ENCODE peak calls at places on chromosomes 4 and X, in six cellular contexts. One of them, this sample, is unnamed.

GRCh38 chrX:22958250-22958649 is 41.5 kb upstream of the DDX53 start:
- DNase-seq in HCT116: no peak
- DNase-seq in GM23338: no peak
- DNase-seq in astrocyte: no peak
- DNase-seq in fibroblast of lung: no peak
- DNase-seq in A673: no peak
- DNase-seq in this sample: no peak

GRCh38 chr4:123545569-123546122 is 149.1 kb downstream of the SPRY1 start:
- DNase-seq in GM23338: peak
- DNase-seq in fibroblast of lung: no peak
- DNase-seq in astrocyte: peak
- DNase-seq in HCT116: no peak
- DNase-seq in A673: no peak
- DNase-seq in this sample: no peak

GRCh38 chr4:128635141-128635911 is 174.2 kb upstream of the JADE1 start:
- DNase-seq in astrocyte: peak
- DNase-seq in HCT116: no peak
- DNase-seq in GM23338: no peak
- DNase-seq in fibroblast of lung: peak
- DNase-seq in A673: no peak
- DNase-seq in this sample: peak

GRCh38 chrX:148691456-148691855 is 191.0 kb downstream of the AFF2 start:
- DNase-seq in HCT116: no peak
- DNase-seq in GM23338: no peak
- DNase-seq in astrocyte: peak
- DNase-seq in A673: no peak
- DNase-seq in fibroblast of lung: no peak
- DNase-seq in this sample: no peak

GRCh38 chr4:70705856-70706461 is 15.8 kb upstream of the RUFY3 start:
- DNase-seq in HCT116: no peak
- DNase-seq in A673: no peak
- DNase-seq in GM23338: no peak
- DNase-seq in astrocyte: peak
- DNase-seq in fibroblast of lung: no peak
- DNase-seq in this sample: no peak

GRCh38 chr4:188619456-188620149 is 480.4 kb downstream of the TRIML1 start:
- DNase-seq in HCT116: no peak
- DNase-seq in fibroblast of lung: no peak
- DNase-seq in A673: no peak
- DNase-seq in GM23338: peak
- DNase-seq in astrocyte: no peak
- DNase-seq in this sample: no peak

GRCh38 chrX:150052226-150052625 is 113.9 kb upstream of the EOLA2 start:
- DNase-seq in HCT116: no peak
- DNase-seq in fibroblast of lung: no peak
- DNase-seq in astrocyte: no peak
- DNase-seq in GM23338: no peak
- DNase-seq in A673: no peak
- DNase-seq in this sample: no peak

GRCh38 chrX:121642415-121642814 is 595.0 kb downstream of the GLUD2 start:
- DNase-seq in A673: no peak
- DNase-seq in HCT116: no peak
- DNase-seq in fibroblast of lung: no peak
- DNase-seq in astrocyte: peak
- DNase-seq in GM23338: no peak
- DNase-seq in this sample: no peak

GRCh38 chr4:112296949-112297483 is at the start of gene ALPK1:
- DNase-seq in fibroblast of lung: peak
- DNase-seq in astrocyte: peak
- DNase-seq in GM23338: no peak
- DNase-seq in A673: peak
- DNase-seq in HCT116: peak
- DNase-seq in this sample: peak

GRCh38 chr4:8191136-8191747 is 7.8 kb upstream of the SH3TC1 start:
- DNase-seq in HCT116: peak
- DNase-seq in astrocyte: peak
- DNase-seq in GM23338: no peak
- DNase-seq in fibroblast of lung: peak
- DNase-seq in A673: no peak
- DNase-seq in this sample: no peak

GRCh38 chr4:27947320-27947719 is 1086.7 kb downstream of the STIM2 start:
- DNase-seq in GM23338: no peak
- DNase-seq in fibroblast of lung: no peak
- DNase-seq in astrocyte: no peak
- DNase-seq in A673: peak
- DNase-seq in HCT116: no peak
- DNase-seq in this sample: no peak

DNA sequence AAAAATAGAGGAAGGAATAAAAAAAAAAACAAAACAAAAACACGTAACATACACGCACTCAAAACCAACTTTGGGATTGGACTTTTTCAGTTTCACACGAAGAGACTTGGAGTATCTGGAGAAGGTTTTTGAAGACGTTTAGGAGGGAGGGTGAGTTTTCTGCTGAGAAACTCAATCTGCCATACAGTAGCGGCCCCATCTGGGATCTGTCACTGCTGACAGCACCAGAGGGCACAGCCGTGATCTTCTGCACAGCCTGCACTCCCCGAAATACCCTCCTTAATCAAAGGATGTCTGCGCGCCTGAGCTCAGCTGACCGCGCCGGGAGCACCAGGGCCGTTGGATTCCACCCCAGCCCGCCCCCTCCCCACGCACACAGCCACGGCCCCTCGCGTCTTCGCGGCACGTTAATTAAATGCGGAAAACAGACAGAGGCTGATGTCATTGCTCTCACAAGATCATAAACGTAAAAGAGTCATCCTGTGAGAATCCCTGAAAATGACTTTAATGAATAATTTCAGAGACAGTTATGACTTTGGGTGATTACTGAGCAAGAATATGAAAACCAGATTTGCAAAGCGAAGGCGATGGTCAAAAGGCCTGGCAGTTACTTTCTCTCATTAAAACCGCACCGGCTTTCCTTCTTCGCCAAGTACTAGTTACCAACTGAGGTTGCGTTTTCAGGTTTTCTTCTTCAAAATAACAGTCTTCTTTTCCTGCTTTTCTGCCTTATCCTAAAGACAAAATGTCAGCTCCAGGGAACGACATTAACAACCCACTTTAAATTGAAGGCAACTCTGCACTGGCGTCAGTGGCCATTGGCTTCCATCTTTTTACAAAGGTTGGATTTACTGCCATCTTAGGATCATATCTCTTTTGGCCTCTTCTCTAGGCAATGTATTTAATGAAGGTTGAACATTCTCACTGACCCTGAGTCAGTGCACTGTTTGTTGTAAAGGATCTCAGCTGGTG is 10.6 kb downstream of the HAND2 start:
- DNase-seq in A673: no peak
- DNase-seq in astrocyte: no peak
- DNase-seq in fibroblast of lung: no peak
- DNase-seq in GM23338: peak
- DNase-seq in HCT116: no peak
- DNase-seq in this sample: peak
- TF ChIP-seq EZH2 in A673: no peak
- TF ChIP-seq EZH2 in astrocyte: peak
- TF ChIP-seq EZH2 in fibroblast of lung: peak
- TF ChIP-seq EZH2 in GM23338: peak
- TF ChIP-seq EZH2 in HCT116: no peak
- TF ChIP-seq EZH2 in this sample: no peak

DNA sequence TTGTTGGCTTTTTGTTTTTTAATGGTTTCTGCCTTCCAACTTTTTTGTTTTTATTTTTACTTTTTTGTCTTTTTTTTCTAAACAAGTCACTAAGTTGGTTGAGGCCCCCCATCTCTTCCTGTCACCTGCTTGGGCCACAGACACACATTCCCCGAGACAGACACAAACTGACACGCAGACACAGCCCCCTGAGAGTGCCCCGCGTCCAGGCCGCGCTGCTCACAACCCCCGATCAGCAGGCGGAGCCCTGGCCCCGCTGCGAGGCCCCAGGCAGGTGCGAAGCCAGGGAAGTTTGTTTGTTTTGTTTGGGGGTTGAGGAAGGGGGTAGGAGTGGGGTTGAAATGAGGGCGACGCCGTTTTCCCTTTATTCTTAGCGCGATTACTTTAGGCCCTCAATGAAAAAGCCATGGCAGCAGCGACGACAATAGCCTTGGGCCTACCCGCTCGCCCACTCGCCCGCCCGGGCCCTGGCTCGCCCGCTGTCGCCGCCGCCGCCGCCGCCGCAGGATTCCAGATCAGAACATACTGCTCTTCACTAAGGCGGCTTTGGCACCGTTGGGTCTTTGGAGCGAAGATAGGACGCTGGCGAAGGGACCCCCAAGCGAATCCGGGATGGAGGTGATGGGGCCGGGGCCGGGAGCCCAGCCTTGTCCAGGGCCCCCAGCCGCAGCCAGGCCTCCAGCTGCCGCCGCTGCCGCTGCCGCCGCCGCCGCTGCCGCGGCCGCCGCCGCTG is 3.1 kb downstream of the PHOX2B start:
- DNase-seq in HCT116: no peak
- DNase-seq in astrocyte: no peak
- DNase-seq in fibroblast of lung: no peak
- DNase-seq in A673: no peak
- DNase-seq in GM23338: peak
- DNase-seq in this sample: no peak
- TF ChIP-seq EZH2 in HCT116: no peak
- TF ChIP-seq EZH2 in astrocyte: no peak
- TF ChIP-seq EZH2 in fibroblast of lung: peak
- TF ChIP-seq EZH2 in A673: no peak
- TF ChIP-seq EZH2 in GM23338: peak
- TF ChIP-seq EZH2 in this sample: peak

DNA sequence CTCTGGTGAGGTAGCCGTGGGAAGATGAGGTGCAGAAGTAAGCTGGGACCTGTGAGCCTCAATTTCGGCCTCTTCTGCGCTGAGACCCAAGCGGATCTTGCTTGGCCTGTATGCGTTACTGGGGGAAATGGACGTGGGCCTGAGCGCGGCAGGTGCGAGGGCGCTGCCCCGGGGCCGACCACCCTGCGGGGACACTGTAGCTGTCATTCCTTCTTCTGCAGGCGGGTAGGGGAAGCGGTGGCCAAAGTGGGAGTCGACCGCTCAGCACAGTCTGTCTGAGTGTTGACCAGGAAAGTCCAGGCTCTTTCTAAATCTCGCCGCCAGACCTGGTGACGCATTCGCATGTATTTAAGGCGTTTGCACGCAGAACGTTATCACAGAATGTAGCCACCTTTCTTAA is 3.3 kb upstream of the LRAT start:
- DNase-seq in A673: no peak
- DNase-seq in GM23338: peak
- DNase-seq in astrocyte: no peak
- DNase-seq in HCT116: no peak
- DNase-seq in fibroblast of lung: no peak
- DNase-seq in this sample: peak
- TF ChIP-seq EZH2 in A673: no peak
- TF ChIP-seq EZH2 in GM23338: no peak
- TF ChIP-seq EZH2 in astrocyte: no peak
- TF ChIP-seq EZH2 in HCT116: no peak
- TF ChIP-seq EZH2 in fibroblast of lung: no peak
- TF ChIP-seq EZH2 in this sample: no peak

GRCh38 chr4:92305878-92306520 is 2.2 kb downstream of the GRID2 start:
- DNase-seq in A673: no peak
- DNase-seq in HCT116: no peak
- DNase-seq in astrocyte: no peak
- DNase-seq in fibroblast of lung: no peak
- DNase-seq in GM23338: peak
- DNase-seq in this sample: peak
- TF ChIP-seq EZH2 in A673: no peak
- TF ChIP-seq EZH2 in HCT116: no peak
- TF ChIP-seq EZH2 in astrocyte: no peak
- TF ChIP-seq EZH2 in fibroblast of lung: no peak
- TF ChIP-seq EZH2 in GM23338: no peak
- TF ChIP-seq EZH2 in this sample: no peak

DNA sequence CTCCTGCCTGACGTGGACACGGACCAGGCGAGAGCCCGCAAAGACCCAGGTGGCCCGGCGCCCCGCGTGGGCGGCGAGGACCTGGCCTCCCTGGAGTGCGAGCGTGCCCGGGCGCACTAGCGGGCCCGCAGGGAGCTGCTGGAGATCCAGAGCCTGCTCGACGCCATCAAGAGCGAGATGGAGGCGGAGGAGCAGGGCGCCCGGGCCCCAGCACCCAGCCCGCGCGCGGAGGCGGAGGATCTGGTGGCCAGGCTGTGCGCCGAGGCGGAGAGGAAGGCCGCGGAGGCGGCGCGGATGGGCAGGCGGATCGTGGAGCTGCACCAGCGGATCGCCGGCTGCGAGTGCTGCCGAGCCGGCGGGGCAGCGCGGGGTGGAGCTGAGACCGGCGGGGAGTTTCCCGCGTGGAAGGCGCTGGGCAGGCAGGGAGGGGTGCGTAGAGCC is 18.2 kb downstream of the MRFAP1 start:
- DNase-seq in astrocyte: no peak
- DNase-seq in fibroblast of lung: peak
- DNase-seq in A673: peak
- DNase-seq in GM23338: peak
- DNase-seq in HCT116: no peak
- DNase-seq in this sample: peak
- TF ChIP-seq EZH2 in astrocyte: no peak
- TF ChIP-seq EZH2 in fibroblast of lung: no peak
- TF ChIP-seq EZH2 in A673: no peak
- TF ChIP-seq EZH2 in GM23338: no peak
- TF ChIP-seq EZH2 in HCT116: no peak
- TF ChIP-seq EZH2 in this sample: no peak

GRCh38 chr4:56655209-56655626 is 25.9 kb downstream of the HOPX start:
- DNase-seq in GM23338: peak
- DNase-seq in HCT116: no peak
- DNase-seq in fibroblast of lung: peak
- DNase-seq in astrocyte: peak
- DNase-seq in A673: no peak
- DNase-seq in this sample: peak
- TF ChIP-seq EZH2 in GM23338: peak
- TF ChIP-seq EZH2 in HCT116: no peak
- TF ChIP-seq EZH2 in fibroblast of lung: no peak
- TF ChIP-seq EZH2 in astrocyte: no peak
- TF ChIP-seq EZH2 in A673: peak
- TF ChIP-seq EZH2 in this sample: peak

GRCh38 chrX:140510895-140511295 is 6.0 kb upstream of the SOX3 start:
- DNase-seq in astrocyte: no peak
- DNase-seq in GM23338: peak
- DNase-seq in HCT116: no peak
- DNase-seq in A673: no peak
- DNase-seq in fibroblast of lung: no peak
- DNase-seq in this sample: no peak
- TF ChIP-seq EZH2 in astrocyte: peak
- TF ChIP-seq EZH2 in GM23338: peak
- TF ChIP-seq EZH2 in HCT116: no peak
- TF ChIP-seq EZH2 in A673: no peak
- TF ChIP-seq EZH2 in fibroblast of lung: no peak
- TF ChIP-seq EZH2 in this sample: no peak